ENCODE peak calls at places on chromosomes 7 and 10, in four cellular contexts. One of them, this sample, is unnamed.
A peak's percentile ranks its signal among the peaks of the same experiment; 100 is the strongest.

GRCh38 chr7:84455788-84456187 is 261.2 kb upstream of the SEMA3A start:
- DNase-seq in anterior cingulate cortex: no peak
- DNase-seq in NCI-H1105: no peak
- DNase-seq in left ventricle myocardium superior: no peak
- DNase-seq in this sample: no peak

GRCh38 chr7:30923774-30924413 is 12.2 kb downstream of the AQP1 start:
- DNase-seq in left ventricle myocardium superior: no peak
- DNase-seq in NCI-H1105: no peak
- DNase-seq in anterior cingulate cortex: no peak
- DNase-seq in this sample: peak; percentile 42

GRCh38 chr7:36691983-36692382 is 32.3 kb downstream of the AOAH start:
- DNase-seq in NCI-H1105: no peak
- DNase-seq in left ventricle myocardium superior: no peak
- DNase-seq in anterior cingulate cortex: no peak
- DNase-seq in this sample: no peak

GRCh38 chr10:8369666-8370065 is 315.2 kb downstream of the GATA3 start:
- DNase-seq in NCI-H1105: no peak
- DNase-seq in left ventricle myocardium superior: no peak
- DNase-seq in anterior cingulate cortex: no peak
- DNase-seq in this sample: no peak

GRCh38 chr7:71935674-71936073 is 476.5 kb downstream of the CALN1 start:
- DNase-seq in left ventricle myocardium superior: no peak
- DNase-seq in NCI-H1105: no peak
- DNase-seq in anterior cingulate cortex: no peak
- DNase-seq in this sample: no peak

GRCh38 chr7:139914306-139914747 is 85.3 kb downstream of the TBXAS1 start:
- DNase-seq in NCI-H1105: no peak
- DNase-seq in left ventricle myocardium superior: no peak
- DNase-seq in anterior cingulate cortex: no peak
- DNase-seq in this sample: no peak

GRCh38 chr7:47379629-47380324 is 202.1 kb downstream of the TNS3 start:
- DNase-seq in anterior cingulate cortex: no peak
- DNase-seq in NCI-H1105: no peak
- DNase-seq in left ventricle myocardium superior: peak; percentile 90
- DNase-seq in this sample: no peak

GRCh38 chr10:64067009-64067606 is 545.9 kb downstream of the REEP3 start:
- DNase-seq in NCI-H1105: no peak
- DNase-seq in left ventricle myocardium superior: no peak
- DNase-seq in anterior cingulate cortex: no peak
- DNase-seq in this sample: no peak

GRCh38 chr10:115093286-115093775 is at the start of gene ATRNL1:
- DNase-seq in anterior cingulate cortex: no peak
- DNase-seq in NCI-H1105: peak; percentile 48
- DNase-seq in left ventricle myocardium superior: no peak
- DNase-seq in this sample: no peak

GRCh38 chr10:102781921-102782542 is 38.3 kb downstream of the WBP1L start:
- DNase-seq in anterior cingulate cortex: no peak
- DNase-seq in NCI-H1105: no peak
- DNase-seq in left ventricle myocardium superior: no peak
- DNase-seq in this sample: no peak

GRCh38 chr10:77576007-77576367 is 61.6 kb downstream of the KCNMA1 start:
- DNase-seq in left ventricle myocardium superior: no peak
- DNase-seq in NCI-H1105: no peak
- DNase-seq in anterior cingulate cortex: no peak
- DNase-seq in this sample: no peak

GRCh38 chr7:98267305-98267704 is 14.2 kb upstream of the BRI3 start:
- DNase-seq in anterior cingulate cortex: no peak
- DNase-seq in NCI-H1105: no peak
- DNase-seq in left ventricle myocardium superior: no peak
- DNase-seq in this sample: no peak

GRCh38 chr7:150368884-150369739 is 490 bp downstream of the REPIN1 start:
- DNase-seq in left ventricle myocardium superior: peak; percentile 82
- DNase-seq in NCI-H1105: peak; percentile 11
- DNase-seq in anterior cingulate cortex: peak; percentile 67
- DNase-seq in this sample: peak; percentile 70

GRCh38 chr10:13707156-13707881 is 120.6 kb downstream of the PRPF18 start:
- DNase-seq in NCI-H1105: no peak
- DNase-seq in anterior cingulate cortex: no peak
- DNase-seq in left ventricle myocardium superior: peak; percentile 86
- DNase-seq in this sample: no peak

GRCh38 chr10:125709553-125710266 is 9.8 kb upstream of the EDRF1 start:
- DNase-seq in anterior cingulate cortex: no peak
- DNase-seq in left ventricle myocardium superior: no peak
- DNase-seq in NCI-H1105: no peak
- DNase-seq in this sample: no peak

GRCh38 chr10:43957267-43958070 is 308.8 kb upstream of the ZNF32 start:
- DNase-seq in left ventricle myocardium superior: no peak
- DNase-seq in anterior cingulate cortex: no peak
- DNase-seq in NCI-H1105: no peak
- DNase-seq in this sample: no peak

GRCh38 chr10:116868722-116869121 is 19.4 kb downstream of the ENO4 start:
- DNase-seq in anterior cingulate cortex: no peak
- DNase-seq in left ventricle myocardium superior: no peak
- DNase-seq in NCI-H1105: no peak
- DNase-seq in this sample: no peak

GRCh38 chr7:15041226-15041625 is 138.7 kb upstream of the DGKB start:
- DNase-seq in anterior cingulate cortex: no peak
- DNase-seq in left ventricle myocardium superior: no peak
- DNase-seq in NCI-H1105: no peak
- DNase-seq in this sample: no peak

GRCh38 chr10:26821699-26822542 is 38.8 kb downstream of the ABI1 start:
- DNase-seq in anterior cingulate cortex: no peak
- DNase-seq in left ventricle myocardium superior: no peak
- DNase-seq in NCI-H1105: no peak
- DNase-seq in this sample: no peak

GRCh38 chr10:132696728-132697567 is 89.0 kb downstream of the NKX6-2 start:
- DNase-seq in NCI-H1105: no peak
- DNase-seq in left ventricle myocardium superior: peak; percentile 18
- DNase-seq in anterior cingulate cortex: no peak
- DNase-seq in this sample: peak; percentile 55

GRCh38 chr10:36946598-36946997 is 178.8 kb upstream of the ANKRD30A start:
- DNase-seq in anterior cingulate cortex: no peak
- DNase-seq in left ventricle myocardium superior: no peak
- DNase-seq in NCI-H1105: no peak
- DNase-seq in this sample: no peak

GRCh38 chr10:123229927-123230630 is 75.9 kb downstream of the BUB3 start:
- DNase-seq in NCI-H1105: no peak
- DNase-seq in left ventricle myocardium superior: no peak
- DNase-seq in anterior cingulate cortex: no peak
- DNase-seq in this sample: no peak

GRCh38 chr7:92750961-92751360 is 85.4 kb downstream of the CDK6 start:
- DNase-seq in left ventricle myocardium superior: no peak
- DNase-seq in anterior cingulate cortex: no peak
- DNase-seq in NCI-H1105: no peak
- DNase-seq in this sample: no peak

GRCh38 chr10:122323941-122324675 is 50.4 kb upstream of the PLEKHA1 start:
- DNase-seq in anterior cingulate cortex: no peak
- DNase-seq in NCI-H1105: no peak
- DNase-seq in left ventricle myocardium superior: no peak
- DNase-seq in this sample: no peak

GRCh38 chr7:27171636-27172387 is 2.3 kb downstream of the HOXA10 start:
- DNase-seq in NCI-H1105: no peak
- DNase-seq in left ventricle myocardium superior: no peak
- DNase-seq in anterior cingulate cortex: no peak
- DNase-seq in this sample: no peak

GRCh38 chr7:44727346-44728262 is 21.0 kb upstream of the ZMIZ2 start:
- DNase-seq in left ventricle myocardium superior: no peak
- DNase-seq in NCI-H1105: no peak
- DNase-seq in anterior cingulate cortex: no peak
- DNase-seq in this sample: no peak

GRCh38 chr7:117673839-117674238 is 194.0 kb downstream of the CFTR start:
- DNase-seq in NCI-H1105: peak; percentile 47
- DNase-seq in anterior cingulate cortex: no peak
- DNase-seq in left ventricle myocardium superior: no peak
- DNase-seq in this sample: no peak

GRCh38 chr7:95897557-95898183 is 125.3 kb downstream of the DYNC1I1 start:
- DNase-seq in left ventricle myocardium superior: no peak
- DNase-seq in anterior cingulate cortex: no peak
- DNase-seq in NCI-H1105: peak; percentile 84
- DNase-seq in this sample: no peak

GRCh38 chr10:20858292-20859124 is 38.6 kb downstream of the NEBL start:
- DNase-seq in left ventricle myocardium superior: no peak
- DNase-seq in anterior cingulate cortex: no peak
- DNase-seq in NCI-H1105: peak; percentile 15
- DNase-seq in this sample: no peak

GRCh38 chr10:114453576-114453975 is 49.3 kb upstream of the AFAP1L2 start:
- DNase-seq in anterior cingulate cortex: no peak
- DNase-seq in left ventricle myocardium superior: no peak
- DNase-seq in NCI-H1105: no peak
- DNase-seq in this sample: no peak

GRCh38 chr7:134778941-134779740 is at the start of gene CALD1:
- DNase-seq in anterior cingulate cortex: no peak
- DNase-seq in left ventricle myocardium superior: peak; percentile 74
- DNase-seq in NCI-H1105: no peak
- DNase-seq in this sample: no peak

GRCh38 chr10:97328646-97329453 is 5.7 kb downstream of the FRAT2 start:
- DNase-seq in left ventricle myocardium superior: no peak
- DNase-seq in anterior cingulate cortex: no peak
- DNase-seq in NCI-H1105: no peak
- DNase-seq in this sample: peak; percentile 38

GRCh38 chr7:116399808-116400207 is 99.7 kb upstream of the CAV2 start:
- DNase-seq in left ventricle myocardium superior: no peak
- DNase-seq in anterior cingulate cortex: no peak
- DNase-seq in NCI-H1105: no peak
- DNase-seq in this sample: no peak

GRCh38 chr10:126904807-126905686 is at the start of gene DOCK1:
- DNase-seq in left ventricle myocardium superior: peak; percentile 81
- DNase-seq in anterior cingulate cortex: no peak
- DNase-seq in NCI-H1105: peak; percentile 7
- DNase-seq in this sample: peak; percentile 8

GRCh38 chr10:50512743-50513416 is 110.9 kb downstream of the SGMS1 start:
- DNase-seq in anterior cingulate cortex: no peak
- DNase-seq in NCI-H1105: no peak
- DNase-seq in left ventricle myocardium superior: no peak
- DNase-seq in this sample: peak; percentile 69

GRCh38 chr10:21334891-21335696 is 190.4 kb downstream of the SKIDA1 start:
- DNase-seq in left ventricle myocardium superior: peak; percentile 62
- DNase-seq in anterior cingulate cortex: no peak
- DNase-seq in NCI-H1105: no peak
- DNase-seq in this sample: no peak